ENCODE peak calls at places on chromosomes 5 and 9, in ten cellular contexts. A, R, F, D, O, P, N, J, Q and V are unnamed samples.

GRCh38 chr9:38620483-38621433 is at the start of gene ANKRD18A:
- DNase-seq in A (peak; percentile 87), R (peak; percentile 48), F (no peak), D (peak; percentile 54), O (peak; percentile 37), P (peak; percentile 40), N (peak; percentile 71), J (no peak), Q (peak; percentile 4), V (peak; percentile 97)

GRCh38 chr5:219492-219891 is 1.4 kb downstream of the SDHA start:
- DNase-seq in A (peak; percentile 49), R (peak; percentile 10), F (no peak), D (no peak), O (no peak), P (peak; percentile 64), N (peak; percentile 44), J (peak; percentile 10), Q (no peak), V (peak; percentile 30)

GRCh38 chr5:181187500-181188213 is 17.3 kb downstream of the TRIM7 start:
- DNase-seq in A (peak; percentile 95), R (no peak), F (no peak), D (no peak), O (peak; percentile 79), P (peak; percentile 79), N (peak; percentile 90), J (no peak), Q (no peak), V (peak; percentile 82)

GRCh38 chr5:31023105-31023504 is 170.4 kb upstream of the CDH6 start:
- DNase-seq in A (no peak), R (no peak), F (no peak), D (no peak), O (no peak), P (no peak), N (no peak), J (no peak), Q (no peak), V (peak; percentile 55)

GRCh38 chr5:55172051-55172899 is 702 bp downstream of the CDC20B start:
- DNase-seq in A (peak; percentile 97), R (peak; percentile 33), F (peak; percentile 30), D (peak; percentile 77), O (no peak), P (peak; percentile 82), N (peak; percentile 81), J (peak; percentile 91), Q (peak; percentile 66), V (peak; percentile 85)

GRCh38 chr5:79956173-79956670 is 34.8 kb downstream of the MTX3 start:
- DNase-seq in A (no peak), R (no peak), F (no peak), D (peak; percentile 45), O (no peak), P (peak; percentile 48), N (peak; percentile 87), J (no peak), Q (peak; percentile 46), V (peak; percentile 86)

GRCh38 chr5:1471997-1472963 is 27.0 kb upstream of the SLC6A3 start:
- DNase-seq in A (no peak), R (no peak), F (no peak), D (no peak), O (peak; percentile 5), P (no peak), N (no peak), J (no peak), Q (no peak), V (no peak)

GRCh38 chr9:86009133-86009532 is 68.2 kb downstream of the NAA35 start:
- DNase-seq in A (no peak), R (no peak), F (no peak), D (no peak), O (no peak), P (no peak), N (no peak), J (no peak), Q (no peak), V (no peak)

GRCh38 chr5:109388407-109388806 is 21.4 kb downstream of the PJA2 start:
- DNase-seq in A (no peak), R (no peak), F (no peak), D (no peak), O (no peak), P (peak; percentile 42), N (peak; percentile 27), J (no peak), Q (no peak), V (no peak)

GRCh38 chr9:97900738-97901565 is 21.3 kb downstream of the TRMO start:
- DNase-seq in A (peak; percentile 63), R (no peak), F (no peak), D (peak; percentile 42), O (no peak), P (peak; percentile 69), N (peak; percentile 63), J (peak; percentile 64), Q (no peak), V (peak; percentile 74)

GRCh38 chr5:111133436-111133751 is 41.2 kb downstream of the WDR36 start:
- DNase-seq in A (no peak), R (no peak), F (no peak), D (no peak), O (no peak), P (no peak), N (no peak), J (no peak), Q (no peak), V (no peak)

GRCh38 chr5:179209359-179210150 is 135.7 kb downstream of the ADAMTS2 start:
- DNase-seq in A (no peak), R (no peak), F (no peak), D (peak; percentile 42), O (no peak), P (peak; percentile 82), N (peak; percentile 83), J (no peak), Q (peak; percentile 9), V (peak; percentile 55)

GRCh38 chr9:69317894-69318293 is 7.1 kb upstream of the ENTREP1 start:
- DNase-seq in A (no peak), R (no peak), F (no peak), D (no peak), O (no peak), P (no peak), N (no peak), J (no peak), Q (no peak), V (peak; percentile 13)

GRCh38 chr5:97085787-97086181 is 56.6 kb downstream of the LIX1 start:
- DNase-seq in A (no peak), R (no peak), F (no peak), D (no peak), O (no peak), P (no peak), N (no peak), J (no peak), Q (no peak), V (no peak)

GRCh38 chr5:170434953-170435605 is 45.9 kb upstream of the KCNMB1 start:
- DNase-seq in A (peak; percentile 67), R (peak; percentile 44), F (peak; percentile 17), D (peak; percentile 73), O (peak; percentile 52), P (peak; percentile 56), N (peak; percentile 57), J (peak; percentile 64), Q (no peak), V (peak; percentile 70)

GRCh38 chr5:149799119-149799623 is 69.1 kb downstream of the PPARGC1B start:
- DNase-seq in A (no peak), R (no peak), F (no peak), D (peak; percentile 91), O (peak; percentile 79), P (peak; percentile 96), N (peak; percentile 94), J (no peak), Q (peak; percentile 82), V (peak; percentile 91)

GRCh38 chr5:179348833-179349232 is 3.6 kb upstream of the ADAMTS2 start:
- DNase-seq in A (no peak), R (no peak), F (no peak), D (no peak), O (no peak), P (no peak), N (no peak), J (no peak), Q (no peak), V (no peak)

GRCh38 chr9:135588886-135589595 is 27.5 kb downstream of the PAEP start:
- DNase-seq in A (no peak), R (no peak), F (no peak), D (no peak), O (no peak), P (no peak), N (no peak), J (no peak), Q (no peak), V (no peak)

GRCh38 chr5:31194458-31194808 is 947 bp downstream of the CDH6 start:
- DNase-seq in A (no peak), R (no peak), F (no peak), D (no peak), O (no peak), P (no peak), N (no peak), J (no peak), Q (no peak), V (no peak)

GRCh38 chr5:136811551-136811950 is 446.2 kb upstream of the TRPC7 start:
- DNase-seq in A (no peak), R (no peak), F (no peak), D (no peak), O (peak; percentile 19), P (peak; percentile 93), N (peak; percentile 90), J (no peak), Q (peak; percentile 75), V (peak; percentile 86)

GRCh38 chr9:93827545-93828330 is 127.4 kb downstream of the BARX1 start:
- DNase-seq in A (peak; percentile 48), R (no peak), F (no peak), D (peak; percentile 66), O (peak; percentile 45), P (peak; percentile 38), N (peak; percentile 59), J (no peak), Q (peak; percentile 4), V (peak; percentile 63)

GRCh38 chr5:151870820-151871219 is 53.8 kb downstream of the GLRA1 start:
- DNase-seq in A (peak; percentile 10), R (no peak), F (no peak), D (peak; percentile 87), O (no peak), P (peak; percentile 59), N (peak; percentile 97), J (no peak), Q (peak; percentile 27), V (peak; percentile 92)

GRCh38 chr5:15499528-15500325 is at the start of gene FBXL7:
- DNase-seq in A (no peak), R (no peak), F (no peak), D (peak; percentile 87), O (peak; percentile 81), P (peak; percentile 72), N (peak; percentile 87), J (no peak), Q (no peak), V (peak; percentile 77)

GRCh38 chr5:174721522-174722432 is 2.6 kb upstream of the MSX2 start:
- DNase-seq in A (no peak), R (no peak), F (no peak), D (no peak), O (no peak), P (no peak), N (no peak), J (no peak), Q (no peak), V (no peak)

GRCh38 chr9:124855944-124856773 is 2.9 kb downstream of the WDR38 start:
- DNase-seq in A (peak; percentile 60), R (no peak), F (no peak), D (no peak), O (no peak), P (peak; percentile 31), N (peak; percentile 58), J (peak; percentile 45), Q (no peak), V (peak; percentile 58)

GRCh38 chr9:113309204-113309813 is 6.1 kb upstream of the RNF183 start:
- DNase-seq in A (peak; percentile 66), R (no peak), F (no peak), D (peak; percentile 54), O (no peak), P (peak; percentile 57), N (peak; percentile 41), J (peak; percentile 58), Q (no peak), V (peak; percentile 55)

GRCh38 chr5:57662991-57663390 is 180.4 kb upstream of the ACTBL2 start:
- DNase-seq in A (no peak), R (no peak), F (no peak), D (no peak), O (no peak), P (no peak), N (no peak), J (no peak), Q (no peak), V (no peak)

GRCh38 chr5:78971998-78972397 is 13.1 kb downstream of the ARSB start:
- DNase-seq in A (no peak), R (no peak), F (no peak), D (no peak), O (no peak), P (no peak), N (no peak), J (no peak), Q (no peak), V (no peak)